ENCODE peak calls at places on chromosomes 6 and 20, in four cellular contexts. S, W, V and D are unnamed samples.

GRCh38 chr6:106973018-106973840 is 1.3 kb downstream of the CD24 start:
- DNase-seq in S (no peak), W (no peak), V (no peak), D (peak; percentile 34)

GRCh38 chr6:11486051-11486450 is 51.5 kb upstream of the TMEM170B start:
- DNase-seq in S (no peak), W (no peak), V (no peak), D (no peak)

GRCh38 chr20:11544029-11544678 is 373.5 kb upstream of the BTBD3 start:
- DNase-seq in S (no peak), W (no peak), V (peak; percentile 71), D (peak; percentile 57)

GRCh38 chr6:54617730-54618129 is 228.8 kb upstream of the FAM83B start:
- DNase-seq in S (no peak), W (no peak), V (peak; percentile 74), D (peak; percentile 5)

GRCh38 chr20:63280929-63281545 is 8.4 kb downstream of the ARFGAP1 start:
- DNase-seq in S (no peak), W (no peak), V (no peak), D (no peak)

GRCh38 chr20:39269031-39269461 is 306.9 kb downstream of the DHX35 start:
- DNase-seq in S (peak; percentile 7), W (peak; percentile 4), V (peak; percentile 23), D (peak; percentile 66)

GRCh38 chr6:34491091-34491430 is 25.2 kb downstream of the PACSIN1 start:
- DNase-seq in S (no peak), W (no peak), V (peak; percentile 29), D (no peak)

GRCh38 chr6:159461998-159462397 is 231.0 kb downstream of the SOD2 start:
- DNase-seq in S (no peak), W (no peak), V (no peak), D (no peak)

GRCh38 chr6:67221226-67221625 is 1413.9 kb upstream of the ADGRB3 start:
- DNase-seq in S (no peak), W (no peak), V (peak; percentile 50), D (peak; percentile 5)

GRCh38 chr6:141848029-141848890 is 284.5 kb upstream of the GJE1 start:
- DNase-seq in S (no peak), W (no peak), V (peak; percentile 14), D (no peak)

GRCh38 chr6:126312013-126312665 is 27.8 kb upstream of the CENPW start:
- DNase-seq in S (no peak), W (no peak), V (peak; percentile 4), D (peak; percentile 24)

GRCh38 chr20:15061955-15062354 is 724.5 kb upstream of the FLRT3 start:
- DNase-seq in S (no peak), W (no peak), V (no peak), D (no peak)

GRCh38 chr6:106318851-106319250 is 6.7 kb downstream of the ATG5 start:
- DNase-seq in S (no peak), W (no peak), V (no peak), D (no peak)

GRCh38 chr6:6858533-6858982 is 249.2 kb upstream of the RREB1 start:
- DNase-seq in S (no peak), W (no peak), V (no peak), D (no peak)

GRCh38 chr6:10248378-10248843 is 166.5 kb downstream of the TFAP2A start:
- DNase-seq in S (no peak), W (no peak), V (peak; percentile 26), D (no peak)

GRCh38 chr6:55069132-55069781 is 105.1 kb upstream of the HCRTR2 start:
- DNase-seq in S (no peak), W (no peak), V (peak; percentile 53), D (peak; percentile 35)

GRCh38 chr6:111724039-111724438 is 118.4 kb upstream of the TRAF3IP2 start:
- DNase-seq in S (no peak), W (no peak), V (no peak), D (no peak)

GRCh38 chr6:105051941-105052471 is 95.1 kb downstream of the LIN28B start:
- DNase-seq in S (no peak), W (no peak), V (peak; percentile 82), D (no peak)

GRCh38 chr20:61434361-61434781 is 182.3 kb downstream of the CDH4 start:
- DNase-seq in S (no peak), W (no peak), V (peak; percentile 12), D (no peak)

GRCh38 chr20:48738399-48739304 is 89.1 kb downstream of the PREX1 start:
- DNase-seq in S (peak; percentile 20), W (no peak), V (no peak), D (no peak)